ENCODE peak calls at places on chromosomes 4 and X, in five cellular contexts. B is GM12864, F is thoracic aorta, H is GM20000, K is AG10803. R is an unnamed sample.

GRCh38 chr4:89379541-89380035 is 72.0 kb upstream of the GPRIN3 start:
- DNase-seq in B (no peak), F (no peak), H (no peak), K (no peak), R (no peak)

GRCh38 chrX:40550069-40550468 is 30.7 kb upstream of the ATP6AP2 start:
- DNase-seq in B (no peak), F (no peak), H (no peak), K (no peak), R (no peak)

GRCh38 chrX:67604979-67605703 is 61.3 kb downstream of the AR start:
- DNase-seq in B (no peak), F (no peak), H (no peak), K (peak), R (no peak)

GRCh38 chrX:100207331-100208024 is 202.6 kb downstream of the PCDH19 start:
- DNase-seq in B (no peak), F (no peak), H (no peak), K (no peak), R (no peak)

GRCh38 chrX:16671005-16671404 is 21.0 kb downstream of the S100G start:
- DNase-seq in B (no peak), F (no peak), H (no peak), K (peak), R (peak)

GRCh38 chr4:140126261-140126660 is 27.7 kb downstream of the MAML3 start:
- DNase-seq in B (no peak), F (no peak), H (no peak), K (no peak), R (no peak)

GRCh38 chrX:36609653-36610585 is 398.2 kb upstream of the FAM47C start:
- DNase-seq in B (no peak), F (no peak), H (no peak), K (no peak), R (peak)

GRCh38 chrX:44447214-44447613 is 95.4 kb downstream of the FUNDC1 start:
- DNase-seq in B (no peak), F (no peak), H (no peak), K (no peak), R (no peak)

GRCh38 chr4:118954246-118954645 is 65.6 kb downstream of the SYNPO2 start:
- DNase-seq in B (no peak), F (no peak), H (no peak), K (peak), R (no peak)

GRCh38 chr4:74934016-74934821 is 1.3 kb downstream of the PARM1 start:
- DNase-seq in B (no peak), F (no peak), H (peak), K (peak), R (peak)

GRCh38 chr4:40933272-40934053 is 183.7 kb downstream of the NSUN7 start:
- DNase-seq in B (no peak), F (no peak), H (no peak), K (peak), R (no peak)

GRCh38 chr4:27973056-27973455 is 1112.4 kb downstream of the STIM2 start:
- DNase-seq in B (no peak), F (no peak), H (no peak), K (no peak), R (no peak)

GRCh38 chrX:151902813-151903591 is 9.7 kb upstream of the MAGEA4 start:
- DNase-seq in B (no peak), F (no peak), H (no peak), K (peak), R (no peak)

GRCh38 chr4:15665738-15666365 is 10.7 kb upstream of the FBXL5 start:
- DNase-seq in B (no peak), F (no peak), H (no peak), K (no peak), R (no peak)

GRCh38 chr4:62618042-62618441 is 1417.9 kb downstream of the ADGRL3 start:
- DNase-seq in B (no peak), F (no peak), H (no peak), K (no peak), R (no peak)

GRCh38 chr4:62622084-62622483 is 1422.0 kb downstream of the ADGRL3 start:
- DNase-seq in B (no peak), F (no peak), H (no peak), K (no peak), R (no peak)
- TF ChIP-seq CTCF in B (no peak), F (no peak), H (no peak), K (no peak), R (no peak)

GRCh38 chrX:94524867-94525266 is 850.9 kb downstream of the FAM133A start:
- DNase-seq in B (no peak), F (no peak), H (peak), K (no peak), R (no peak)
- TF ChIP-seq CTCF in B (peak), F (no peak), H (no peak), K (no peak), R (no peak)

GRCh38 chr4:67896421-67897065 is 12.7 kb upstream of the TMPRSS11D start:
- DNase-seq in B (no peak), F (no peak), H (no peak), K (no peak), R (no peak)

GRCh38 chr4:67897686-67898085 is 13.9 kb upstream of the TMPRSS11D start:
- DNase-seq in B (no peak), F (no peak), H (no peak), K (no peak), R (no peak)

GRCh38 chr4:67891645-67892044 is 7.8 kb upstream of the TMPRSS11D start:
- DNase-seq in B (no peak), F (no peak), H (no peak), K (no peak), R (no peak)

GRCh38 chr4:67892253-67892652 is 8.5 kb upstream of the TMPRSS11D start:
- DNase-seq in B (no peak), F (no peak), H (no peak), K (no peak), R (no peak)

DNA sequence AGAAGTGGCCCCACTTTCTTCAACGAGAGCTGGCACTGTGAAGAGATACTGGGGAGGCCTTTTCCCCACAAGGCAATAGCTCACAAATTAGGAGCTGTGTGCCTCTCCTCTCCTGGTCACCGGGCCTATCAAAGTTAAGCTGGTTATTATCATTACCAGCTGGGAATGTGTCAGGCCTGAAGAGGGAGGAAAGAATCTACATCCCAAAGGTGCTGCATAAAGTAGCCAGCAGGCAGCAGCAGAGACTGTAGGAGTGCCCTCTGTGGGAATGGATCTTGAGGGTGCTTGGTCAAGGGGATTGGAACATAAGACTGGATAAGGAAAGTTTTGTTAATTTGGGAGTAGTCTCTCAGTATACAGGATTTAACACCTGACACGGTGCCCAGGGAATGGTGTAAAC is 9.1 kb upstream of the TMPRSS11D start:
- DNase-seq in B (no peak), F (no peak), H (no peak), K (no peak), R (no peak)
- TF ChIP-seq CTCF in B (no peak), F (no peak), H (no peak), K (peak), R (no peak)

GRCh38 chr4:13860126-13860525 is 232.6 kb upstream of the BOD1L1 start:
- DNase-seq in B (no peak), F (no peak), H (no peak), K (peak), R (no peak)
- TF ChIP-seq CTCF in B (no peak), F (no peak), H (no peak), K (no peak), R (no peak)

GRCh38 chr4:55312491-55313101 is 33.4 kb upstream of the SRD5A3 start:
- DNase-seq in B (peak), F (no peak), H (peak), K (peak), R (no peak)
- TF ChIP-seq CTCF in B (peak), F (no peak), H (peak), K (peak), R (peak)